ENCODE peak calls at places on chromosomes 3 and 15, in five cellular contexts. One of them, this sample, is unnamed.

GRCh38 chr15:68699881-68700394 is 120.8 kb downstream of the ANP32A start:
- DNase-seq in IMR-90: no peak
- DNase-seq in GM23338: no peak
- DNase-seq in GM23248: peak
- DNase-seq in endothelial cell of umbilical vein: no peak
- DNase-seq in this sample: no peak

GRCh38 chr3:122903171-122903570 is 108.3 kb downstream of the SLC49A4 start:
- DNase-seq in IMR-90: no peak
- DNase-seq in GM23338: peak
- DNase-seq in GM23248: no peak
- DNase-seq in endothelial cell of umbilical vein: no peak
- DNase-seq in this sample: no peak

GRCh38 chr15:67124111-67124510 is 58.7 kb downstream of the SMAD3 start:
- DNase-seq in IMR-90: no peak
- DNase-seq in GM23338: no peak
- DNase-seq in GM23248: peak
- DNase-seq in endothelial cell of umbilical vein: no peak
- DNase-seq in this sample: no peak

GRCh38 chr15:77784361-77785292 is 151.9 kb upstream of the LINGO1 start:
- DNase-seq in IMR-90: no peak
- DNase-seq in GM23338: peak
- DNase-seq in GM23248: peak
- DNase-seq in endothelial cell of umbilical vein: peak
- DNase-seq in this sample: no peak

GRCh38 chr3:59567656-59568055 is 517.8 kb upstream of the CFAP20DC start:
- DNase-seq in IMR-90: no peak
- DNase-seq in GM23338: no peak
- DNase-seq in GM23248: no peak
- DNase-seq in endothelial cell of umbilical vein: no peak
- DNase-seq in this sample: no peak

GRCh38 chr3:84904212-84904611 is 54.6 kb upstream of the CADM2 start:
- DNase-seq in IMR-90: no peak
- DNase-seq in GM23338: no peak
- DNase-seq in GM23248: no peak
- DNase-seq in endothelial cell of umbilical vein: no peak
- DNase-seq in this sample: no peak

GRCh38 chr3:118544458-118544857 is 490.2 kb downstream of the IGSF11 start:
- DNase-seq in IMR-90: no peak
- DNase-seq in GM23338: peak
- DNase-seq in GM23248: no peak
- DNase-seq in endothelial cell of umbilical vein: no peak
- DNase-seq in this sample: peak

GRCh38 chr3:21752749-21753347 is 1.8 kb upstream of the ZNF385D start:
- DNase-seq in IMR-90: peak
- DNase-seq in GM23338: peak
- DNase-seq in GM23248: peak
- DNase-seq in endothelial cell of umbilical vein: peak
- DNase-seq in this sample: peak

GRCh38 chr3:48915296-48915695 is 3.3 kb upstream of the ARIH2 start:
- DNase-seq in IMR-90: peak
- DNase-seq in GM23338: no peak
- DNase-seq in GM23248: no peak
- DNase-seq in endothelial cell of umbilical vein: no peak
- DNase-seq in this sample: peak

GRCh38 chr3:175193815-175194518 is 334.8 kb downstream of the NAALADL2 start:
- DNase-seq in IMR-90: peak
- DNase-seq in GM23338: no peak
- DNase-seq in GM23248: peak
- DNase-seq in endothelial cell of umbilical vein: peak
- DNase-seq in this sample: peak

GRCh38 chr15:77034620-77035467 is 36.1 kb downstream of the TSPAN3 start:
- DNase-seq in IMR-90: no peak
- DNase-seq in GM23338: peak
- DNase-seq in GM23248: peak
- DNase-seq in endothelial cell of umbilical vein: peak
- DNase-seq in this sample: no peak

GRCh38 chr3:165837058-165837525 is at the start of gene BCHE:
- DNase-seq in IMR-90: peak
- DNase-seq in GM23338: peak
- DNase-seq in GM23248: no peak
- DNase-seq in endothelial cell of umbilical vein: peak
- DNase-seq in this sample: peak

DNA sequence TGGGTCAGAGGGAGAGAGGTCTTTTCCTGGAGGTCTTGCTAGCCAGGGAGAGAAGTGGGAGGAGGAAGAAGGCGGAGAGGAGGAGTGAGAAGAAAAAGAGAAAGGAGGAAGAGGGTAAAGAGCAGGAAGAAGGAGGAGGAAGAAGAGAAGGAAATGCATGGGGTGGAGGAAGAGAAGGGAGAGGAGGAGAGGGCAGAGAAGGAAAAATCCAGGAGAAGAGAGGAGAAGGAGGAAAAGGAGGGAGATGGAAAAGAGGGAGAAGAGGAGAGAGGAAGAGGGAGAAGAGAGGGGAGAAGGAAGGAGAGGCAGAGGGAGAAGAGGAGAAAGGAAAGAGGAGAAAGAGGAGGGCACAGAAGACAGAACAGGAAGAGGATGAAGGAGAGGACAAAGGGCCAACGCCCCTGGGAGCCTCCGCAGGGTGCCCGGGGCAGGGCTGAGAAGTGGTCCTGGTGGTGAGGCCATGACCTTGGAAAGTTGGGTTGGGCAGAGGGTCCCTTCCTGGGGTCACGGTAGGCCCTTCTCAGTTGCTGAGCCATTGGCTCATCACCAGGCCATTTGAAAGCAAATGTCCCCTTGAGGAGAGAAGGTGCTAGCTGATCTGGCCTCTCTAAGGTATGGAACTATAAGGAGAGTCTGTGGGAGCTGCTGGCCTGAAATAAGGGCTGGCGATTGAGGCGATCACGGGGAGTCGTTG is 1.2 kb upstream of the SEMA3F start:
- DNase-seq in IMR-90: no peak
- DNase-seq in GM23338: no peak
- DNase-seq in GM23248: no peak
- DNase-seq in endothelial cell of umbilical vein: no peak
- DNase-seq in this sample: no peak
- H2AFZ ChIP-seq in IMR-90: no peak
- H2AFZ ChIP-seq in GM23338: peak
- H2AFZ ChIP-seq in GM23248: no peak
- H2AFZ ChIP-seq in endothelial cell of umbilical vein: peak
- H2AFZ ChIP-seq in this sample: no peak

DNA sequence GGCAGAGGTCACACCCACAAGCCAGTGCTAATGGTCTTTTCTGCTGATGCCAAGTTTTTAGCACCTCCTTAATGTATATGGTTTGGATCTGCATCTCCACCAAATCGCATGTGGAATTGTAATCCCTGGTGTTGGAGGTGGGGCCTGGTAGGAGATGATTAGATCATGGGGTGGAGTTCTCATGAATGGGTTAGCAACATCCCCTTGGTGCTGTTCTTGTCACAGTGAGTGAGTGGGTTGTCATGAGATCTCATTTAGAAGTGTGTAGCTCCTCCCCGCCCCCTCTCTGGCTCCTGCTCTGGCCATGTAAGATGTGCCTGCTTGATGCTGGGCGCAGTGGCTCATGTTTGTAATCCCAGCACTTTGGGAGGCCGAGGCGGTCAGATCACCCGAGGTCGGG is 37.3 kb upstream of the KLHL6 start:
- DNase-seq in IMR-90: no peak
- DNase-seq in GM23338: no peak
- DNase-seq in GM23248: no peak
- DNase-seq in endothelial cell of umbilical vein: no peak
- DNase-seq in this sample: no peak
- H2AFZ ChIP-seq in IMR-90: no peak
- H2AFZ ChIP-seq in GM23338: peak
- H2AFZ ChIP-seq in GM23248: no peak
- H2AFZ ChIP-seq in endothelial cell of umbilical vein: no peak
- H2AFZ ChIP-seq in this sample: no peak

DNA sequence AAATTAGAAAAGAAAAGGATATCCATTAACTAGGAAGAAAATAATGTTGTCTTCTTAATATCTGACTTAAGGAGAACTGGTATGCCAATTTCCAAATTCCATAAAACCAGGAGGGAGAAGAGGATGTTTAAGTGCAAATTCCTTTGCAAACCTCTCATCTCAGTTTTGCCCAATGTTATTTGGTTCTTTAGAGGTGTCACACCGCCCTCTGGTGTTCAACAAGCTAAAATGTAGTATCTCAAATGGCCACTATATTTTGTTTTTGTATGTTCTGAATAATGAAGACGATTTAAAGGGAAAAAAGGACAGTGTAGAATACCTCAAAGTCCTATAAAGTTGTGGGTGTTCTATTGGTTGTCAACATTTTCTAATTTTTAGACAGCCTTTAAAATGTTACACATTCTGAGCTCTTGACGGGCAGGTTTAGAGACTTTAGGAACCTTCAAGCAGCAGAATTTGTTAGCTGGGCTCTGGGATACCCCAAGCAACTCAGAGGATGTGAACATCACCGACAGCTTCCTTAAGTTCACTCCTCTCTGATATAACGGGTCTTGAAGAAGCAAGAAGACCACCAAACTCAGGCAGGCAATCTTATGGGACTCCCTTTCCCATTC is 458.3 kb downstream of the MFSD1 start:
- DNase-seq in IMR-90: peak
- DNase-seq in GM23338: peak
- DNase-seq in GM23248: peak
- DNase-seq in endothelial cell of umbilical vein: peak
- DNase-seq in this sample: peak
- H2AFZ ChIP-seq in IMR-90: no peak
- H2AFZ ChIP-seq in GM23338: no peak
- H2AFZ ChIP-seq in GM23248: peak
- H2AFZ ChIP-seq in endothelial cell of umbilical vein: no peak
- H2AFZ ChIP-seq in this sample: peak

GRCh38 chr3:46264002-46264401 is 21.7 kb downstream of the CCR3 start:
- DNase-seq in IMR-90: no peak
- DNase-seq in GM23338: no peak
- DNase-seq in GM23248: no peak
- DNase-seq in endothelial cell of umbilical vein: no peak
- DNase-seq in this sample: no peak

GRCh38 chr3:46258525-46258924 is 16.3 kb downstream of the CCR3 start:
- DNase-seq in IMR-90: no peak
- DNase-seq in GM23338: no peak
- DNase-seq in GM23248: no peak
- DNase-seq in endothelial cell of umbilical vein: no peak
- DNase-seq in this sample: no peak

GRCh38 chr3:46266598-46266997 is 24.3 kb downstream of the CCR3 start:
- DNase-seq in IMR-90: no peak
- DNase-seq in GM23338: no peak
- DNase-seq in GM23248: peak
- DNase-seq in endothelial cell of umbilical vein: no peak
- DNase-seq in this sample: no peak

DNA sequence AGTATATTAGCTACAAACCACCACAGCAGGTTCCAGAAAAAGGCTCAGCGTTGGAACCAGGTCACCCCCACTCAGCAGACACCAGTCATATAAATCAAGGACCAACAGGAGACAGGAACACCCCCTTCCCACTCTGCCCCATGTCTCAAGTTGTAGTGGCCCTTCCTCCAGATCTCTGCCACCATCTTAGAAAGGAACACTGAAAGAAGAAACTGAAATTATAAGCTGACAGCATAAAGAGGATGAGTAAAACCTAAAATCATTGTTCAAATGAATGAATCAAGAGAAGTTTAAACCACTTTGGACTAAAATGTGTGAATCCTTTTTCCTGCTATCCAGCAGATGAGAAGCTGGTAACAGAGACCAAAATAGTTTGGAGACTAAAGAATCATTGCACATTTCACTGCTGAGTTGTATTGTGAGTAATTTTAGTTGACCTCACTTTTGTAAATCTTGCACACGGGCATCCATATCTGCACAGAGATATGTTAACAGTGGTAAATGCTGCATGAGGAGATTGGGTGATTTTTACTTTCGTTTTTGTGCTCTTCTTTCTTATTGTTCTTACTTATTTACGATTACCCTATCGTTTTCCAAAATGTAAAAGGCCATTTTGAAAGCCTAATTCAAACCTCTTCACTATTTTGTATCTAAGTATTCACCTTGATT is 19.8 kb downstream of the CCR3 start:
- DNase-seq in IMR-90: peak
- DNase-seq in GM23338: no peak
- DNase-seq in GM23248: peak
- DNase-seq in endothelial cell of umbilical vein: no peak
- DNase-seq in this sample: no peak
- H2AFZ ChIP-seq in IMR-90: no peak
- H2AFZ ChIP-seq in GM23338: no peak
- H2AFZ ChIP-seq in GM23248: no peak
- H2AFZ ChIP-seq in endothelial cell of umbilical vein: no peak
- H2AFZ ChIP-seq in this sample: no peak

DNA sequence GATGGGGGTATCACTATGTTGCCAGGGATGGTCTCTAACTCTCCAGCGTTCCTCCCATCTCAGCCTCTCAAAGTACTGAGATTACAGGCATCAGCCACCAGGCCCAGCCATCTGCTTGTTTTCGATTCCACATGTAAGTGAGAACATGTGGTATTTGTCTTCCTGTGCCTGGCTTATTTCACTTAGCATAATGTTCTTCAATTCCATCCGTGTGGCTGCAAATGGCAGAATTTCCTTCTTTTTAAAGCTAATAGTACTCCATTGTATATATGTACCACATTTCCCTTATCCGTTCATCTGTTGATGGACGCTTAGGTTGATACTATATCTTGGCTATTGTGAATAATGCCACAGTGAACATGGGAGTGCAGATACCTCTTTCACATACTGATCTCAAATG is 70.6 kb downstream of the ASB7 start:
- DNase-seq in IMR-90: no peak
- DNase-seq in GM23338: no peak
- DNase-seq in GM23248: no peak
- DNase-seq in endothelial cell of umbilical vein: no peak
- DNase-seq in this sample: no peak
- H2AFZ ChIP-seq in IMR-90: no peak
- H2AFZ ChIP-seq in GM23338: no peak
- H2AFZ ChIP-seq in GM23248: no peak
- H2AFZ ChIP-seq in endothelial cell of umbilical vein: no peak
- H2AFZ ChIP-seq in this sample: no peak

This sample was measured in fibroblast of lung.